ENCODE peak calls at places on chromosome 14, in five cellular contexts. X is foreskin fibroblast, O is IMR-90, Z is AG04450, N is ovary. S is an unnamed sample.

GRCh38 chr14:69490219-69490918 is 5.8 kb downstream of the PLEKHD1 start:
- DNase-seq in X (no peak), N (no peak), Z (no peak), O (no peak), S (no peak)

GRCh38 chr14:22535916-22536315 is 53.1 kb downstream of the DAD1 start:
- DNase-seq in N (no peak), Z (no peak), X (no peak), O (no peak), S (no peak)

GRCh38 chr14:105005929-105006830 is 14.7 kb downstream of the CDCA4 start:
- DNase-seq in Z (no peak), O (no peak), X (no peak), N (no peak), S (no peak)

GRCh38 chr14:99668998-99669314 is 15.1 kb upstream of the CYP46A1 start:
- DNase-seq in Z (no peak), X (no peak), O (no peak), N (no peak), S (no peak)

GRCh38 chr14:65297744-65298143 is 114.8 kb upstream of the FUT8 start:
- DNase-seq in N (no peak), O (no peak), X (no peak), Z (no peak), S (no peak)

GRCh38 chr14:35855886-35856481 is 29.8 kb downstream of the BRMS1L start:
- DNase-seq in N (no peak), O (no peak), X (peak), Z (no peak), S (no peak)

GRCh38 chr14:91140672-91141071 is 26.8 kb downstream of the DGLUCY start:
- DNase-seq in X (peak), Z (no peak), O (no peak), N (no peak), S (no peak)

GRCh38 chr14:23483216-23483854 is 13.8 kb downstream of the NGDN start:
- DNase-seq in Z (no peak), X (peak), N (no peak), O (peak), S (no peak)

GRCh38 chr14:91228112-91229004 is 16.1 kb downstream of the GPR68 start:
- DNase-seq in O (peak), N (no peak), X (peak), Z (no peak), S (peak)

GRCh38 chr14:101193845-101194355 is 290.4 kb upstream of the RTL1 start:
- DNase-seq in N (no peak), O (no peak), Z (no peak), X (no peak), S (no peak)

GRCh38 chr14:65137648-65138317 is 35.5 kb upstream of the MAX start:
- DNase-seq in Z (no peak), O (peak), X (peak), N (no peak), S (no peak)

GRCh38 chr14:85566603-85567002 is 36.7 kb downstream of the FLRT2 start:
- DNase-seq in O (peak), X (peak), N (no peak), Z (peak), S (peak)

GRCh38 chr14:58048219-58048618 is 103.8 kb downstream of the ARMH4 start:
- DNase-seq in Z (no peak), O (no peak), N (no peak), X (no peak), S (no peak)

GRCh38 chr14:101187816-101188570 is 284.5 kb upstream of the RTL1 start:
- DNase-seq in X (no peak), N (peak), O (no peak), Z (no peak), S (no peak)

GRCh38 chr14:56608682-56609081 is 29.1 kb downstream of the TMEM260 start:
- DNase-seq in X (peak), Z (no peak), O (peak), N (no peak), S (peak)

GRCh38 chr14:39303100-39303499 is 69.4 kb downstream of the MIA2 start:
- DNase-seq in X (no peak), O (no peak), N (no peak), Z (no peak), S (no peak)

GRCh38 chr14:95452890-95453712 is 63.3 kb downstream of the SYNE3 start:
- DNase-seq in X (no peak), O (no peak), Z (no peak), N (no peak), S (no peak)

GRCh38 chr14:83894519-83894918 is 1635.4 kb upstream of the FLRT2 start:
- DNase-seq in N (no peak), Z (no peak), X (peak), O (peak), S (no peak)

GRCh38 chr14:20560961-20561360 is at the start of gene RNASE9:
- DNase-seq in Z (no peak), N (no peak), O (no peak), X (no peak), S (no peak)

GRCh38 chr14:100051103-100051502 is 14.1 kb upstream of the EVL start:
- DNase-seq in N (no peak), X (no peak), O (no peak), Z (no peak), S (no peak)

GRCh38 chr14:59060841-59061240 is 127.6 kb upstream of the DAAM1 start:
- DNase-seq in Z (no peak), X (no peak), O (no peak), N (no peak), S (no peak)
- H3K4me3 ChIP-seq in Z (no peak), X (no peak), O (no peak), N (no peak), S (no peak)

GRCh38 chr14:52724360-52724644 is 5.7 kb upstream of the STYX start:
- DNase-seq in N (no peak), Z (no peak), O (no peak), X (no peak), S (no peak)
- H3K4me3 ChIP-seq in N (no peak), Z (no peak), O (no peak), X (no peak), S (no peak)

DNA sequence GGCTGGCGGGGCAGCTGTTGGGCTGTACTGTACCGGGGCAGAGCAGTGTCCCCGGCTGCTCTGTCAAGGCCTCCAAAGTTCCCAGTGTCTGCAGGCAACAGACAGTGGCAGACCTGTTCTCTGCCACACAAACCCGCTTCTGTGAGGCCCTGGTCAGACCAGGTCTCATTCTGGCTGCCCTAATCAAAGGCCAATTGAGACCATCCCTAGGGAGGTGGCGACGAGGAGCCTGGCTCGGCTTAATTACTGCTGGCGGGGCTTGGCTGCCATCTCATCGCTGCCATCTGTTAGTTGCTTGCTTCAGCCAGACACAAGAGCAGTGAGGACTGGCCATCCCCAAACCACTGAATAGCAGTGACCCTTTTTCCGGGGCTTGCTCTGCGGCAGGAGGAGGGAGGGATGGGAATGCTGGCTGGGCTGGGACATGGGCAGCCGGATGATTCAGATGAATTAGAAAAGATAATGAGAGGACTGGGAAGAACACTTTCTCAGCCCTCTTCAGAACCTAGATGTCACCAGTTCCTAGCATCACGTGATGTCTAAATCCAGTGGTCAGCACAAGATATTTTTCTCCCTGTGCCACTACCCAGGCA is 24.5 kb downstream of the ERG28 start:
- DNase-seq in X (peak), Z (no peak), N (no peak), O (peak), S (no peak)
- H3K4me3 ChIP-seq in X (no peak), Z (no peak), N (no peak), O (no peak), S (no peak)

GRCh38 chr14:61322011-61322798 is 826 bp downstream of the PRKCH start:
- DNase-seq in Z (no peak), N (peak), O (no peak), X (no peak), S (no peak)

GRCh38 chr14:61321385-61322010 is at the start of gene PRKCH:
- DNase-seq in N (peak), O (peak), X (peak), Z (no peak), S (no peak)

GRCh38 chr14:61323970-61324369 is 2.6 kb downstream of the PRKCH start:
- DNase-seq in O (no peak), Z (no peak), X (no peak), N (no peak), S (no peak)

GRCh38 chr14:61320806-61321384 is 484 bp upstream of the PRKCH start:
- DNase-seq in N (no peak), X (no peak), O (no peak), Z (no peak), S (no peak)

GRCh38 chr14:61322799-61323290 is 1.5 kb downstream of the PRKCH start:
- DNase-seq in O (peak), N (no peak), Z (no peak), X (peak), S (no peak)
- H3K4me3 ChIP-seq in O (no peak), N (peak), Z (no peak), X (no peak), S (no peak)

DNA sequence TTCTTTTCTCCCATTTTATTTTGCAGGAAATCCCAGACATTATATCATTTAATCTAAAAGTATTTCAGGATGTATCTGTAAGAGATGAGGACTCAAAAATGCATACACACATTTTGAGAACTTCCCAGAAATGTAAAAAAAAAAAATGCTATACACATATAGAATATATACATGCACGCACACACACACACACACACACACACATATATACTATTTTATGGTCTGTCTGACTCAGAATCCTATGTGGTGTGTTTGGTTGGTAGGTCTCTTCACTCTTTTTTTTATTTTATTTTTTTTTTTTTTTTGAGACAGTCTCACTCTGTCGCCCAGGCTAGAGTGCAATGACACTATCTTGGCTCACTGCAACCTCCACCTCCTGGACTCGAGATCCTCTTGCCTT is 65.5 kb downstream of the FBXO34 start:
- DNase-seq in Z (no peak), N (no peak), O (no peak), X (no peak), S (no peak)
- H3K4me3 ChIP-seq in Z (no peak), N (no peak), O (no peak), X (no peak), S (no peak)

GRCh38 chr14:50670196-50670875 is 2.2 kb upstream of the SAV1 start:
- DNase-seq in X (peak), O (peak), N (no peak), Z (no peak), S (no peak)
- H3K4me3 ChIP-seq in X (no peak), O (no peak), N (no peak), Z (no peak), S (no peak)

GRCh38 chr14:90107789-90108188 is 46.0 kb downstream of the KCNK13 start:
- DNase-seq in X (no peak), N (no peak), O (no peak), Z (no peak), S (no peak)
- H3K4me3 ChIP-seq in X (no peak), N (no peak), O (no peak), Z (no peak), S (no peak)